ENCODE peak calls at places on chromosome 11, in ten cellular contexts. O is AG04450, A is IMR-90, V is cardiac muscle cell, N is neural progenitor cell, F is ovary, S is A673, T is body of pancreas, B is PC-9, I is HCT116. M is an unnamed sample.

GRCh38 chr11:133197425-133197824 is 334.9 kb downstream of the OPCML start:
- DNase-seq in B (no peak), I (no peak), T (no peak), V (no peak), S (no peak), O (no peak), A (no peak), N (no peak), F (no peak), M (no peak)

GRCh38 chr11:12077535-12078280 is 32.7 kb upstream of the MICAL2 start:
- DNase-seq in O (no peak), I (no peak), B (no peak), A (peak; percentile 81), N (no peak), T (no peak), S (no peak), F (no peak), V (no peak), M (no peak)

GRCh38 chr11:87359401-87359800 is 321.7 kb downstream of the TMEM135 start:
- DNase-seq in A (no peak), N (no peak), B (no peak), F (no peak), V (no peak), S (no peak), T (no peak), I (no peak), O (no peak), M (no peak)

GRCh38 chr11:123822022-123822421 is 15.9 kb upstream of the OR6M1 start:
- DNase-seq in S (no peak), A (no peak), O (no peak), V (no peak), B (no peak), I (no peak), N (no peak), T (peak; percentile 77), F (no peak), M (no peak)

GRCh38 chr11:61279934-61280656 is 15.0 kb downstream of the VWCE start:
- DNase-seq in F (no peak), I (no peak), V (no peak), T (peak; percentile 34), N (no peak), S (no peak), O (no peak), A (peak; percentile 58), B (no peak), M (no peak)

GRCh38 chr11:60951909-60952741 is at the start of gene SLC15A3:
- DNase-seq in S (no peak), A (peak; percentile 27), I (no peak), B (no peak), O (no peak), F (peak; percentile 61), N (peak; percentile 49), T (peak; percentile 78), V (no peak), M (no peak)

GRCh38 chr11:66268953-66269906 is 791 bp downstream of the RAB1B start:
- DNase-seq in S (peak; percentile 67), O (no peak), T (peak; percentile 36), N (peak; percentile 66), V (peak; percentile 51), A (peak; percentile 48), B (no peak), F (no peak), I (no peak), M (no peak)

GRCh38 chr11:10457901-10458300 is 2.8 kb downstream of the AMPD3 start:
- DNase-seq in T (no peak), I (no peak), F (no peak), S (no peak), N (no peak), A (no peak), V (no peak), O (no peak), B (no peak), M (no peak)

GRCh38 chr11:71992331-71992730 is 6.4 kb upstream of the IL18BP start:
- DNase-seq in T (no peak), B (no peak), A (no peak), S (no peak), V (no peak), N (no peak), I (no peak), O (no peak), F (no peak), M (no peak)

GRCh38 chr11:106086135-106086534 is 8.7 kb downstream of the AASDHPPT start:
- DNase-seq in S (no peak), A (no peak), I (no peak), B (no peak), F (no peak), N (no peak), V (no peak), O (no peak), T (no peak), M (no peak)

GRCh38 chr11:110988731-110989130 is 256.8 kb upstream of the POU2AF2 start:
- DNase-seq in A (no peak), S (no peak), N (no peak), I (no peak), F (no peak), O (no peak), V (no peak), T (no peak), B (no peak), M (no peak)

GRCh38 chr11:35059040-35059439 is 79.9 kb upstream of the CD44 start:
- DNase-seq in T (no peak), S (no peak), B (no peak), I (no peak), A (no peak), N (no peak), O (no peak), F (no peak), V (no peak), M (no peak)

DNA sequence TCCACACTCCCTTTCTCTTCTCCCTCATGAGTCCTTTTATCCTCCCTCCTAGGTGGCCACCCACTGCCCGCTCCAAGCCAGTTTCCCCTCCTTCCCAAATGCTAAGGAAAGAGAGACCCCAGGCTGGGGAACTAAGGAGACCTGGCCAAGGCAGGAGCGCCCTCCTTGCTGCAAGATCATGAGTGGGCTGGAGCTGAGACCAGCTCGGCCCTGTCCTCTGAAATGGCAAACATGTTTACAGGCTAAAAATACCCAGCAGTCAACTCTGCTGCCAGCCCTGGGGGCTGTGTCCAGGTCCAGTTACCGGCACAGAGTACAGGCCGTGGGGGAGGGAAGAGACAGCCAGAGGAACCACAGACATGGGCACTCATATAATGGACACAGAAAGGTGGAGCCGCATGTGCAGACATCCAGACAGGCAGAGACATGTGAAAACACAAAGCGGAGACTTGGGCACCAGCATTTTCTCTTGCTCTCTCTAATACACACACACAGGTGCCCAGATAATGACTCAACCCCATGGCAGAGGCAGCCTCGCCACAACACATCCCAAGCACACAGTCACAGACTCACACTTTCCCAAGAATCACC is 1.2 kb upstream of the AHNAK start:
- DNase-seq in B (no peak), A (no peak), F (no peak), S (no peak), I (no peak), N (peak; percentile 29), V (peak; percentile 66), O (no peak), T (no peak), M (no peak)
- H3K4me3 ChIP-seq in B (no peak overlapping the region), A (peak overlapping the region; percentile 85), F (peak overlapping the region; percentile 99), S (peak overlapping the region; percentile 66), I (peak overlapping the region; percentile 98), N (peak overlapping the region; percentile 72), V (peak overlapping the region; percentile 57), O (peak overlapping the region; percentile 98), T (no peak overlapping the region), M (no peak overlapping the region)

DNA sequence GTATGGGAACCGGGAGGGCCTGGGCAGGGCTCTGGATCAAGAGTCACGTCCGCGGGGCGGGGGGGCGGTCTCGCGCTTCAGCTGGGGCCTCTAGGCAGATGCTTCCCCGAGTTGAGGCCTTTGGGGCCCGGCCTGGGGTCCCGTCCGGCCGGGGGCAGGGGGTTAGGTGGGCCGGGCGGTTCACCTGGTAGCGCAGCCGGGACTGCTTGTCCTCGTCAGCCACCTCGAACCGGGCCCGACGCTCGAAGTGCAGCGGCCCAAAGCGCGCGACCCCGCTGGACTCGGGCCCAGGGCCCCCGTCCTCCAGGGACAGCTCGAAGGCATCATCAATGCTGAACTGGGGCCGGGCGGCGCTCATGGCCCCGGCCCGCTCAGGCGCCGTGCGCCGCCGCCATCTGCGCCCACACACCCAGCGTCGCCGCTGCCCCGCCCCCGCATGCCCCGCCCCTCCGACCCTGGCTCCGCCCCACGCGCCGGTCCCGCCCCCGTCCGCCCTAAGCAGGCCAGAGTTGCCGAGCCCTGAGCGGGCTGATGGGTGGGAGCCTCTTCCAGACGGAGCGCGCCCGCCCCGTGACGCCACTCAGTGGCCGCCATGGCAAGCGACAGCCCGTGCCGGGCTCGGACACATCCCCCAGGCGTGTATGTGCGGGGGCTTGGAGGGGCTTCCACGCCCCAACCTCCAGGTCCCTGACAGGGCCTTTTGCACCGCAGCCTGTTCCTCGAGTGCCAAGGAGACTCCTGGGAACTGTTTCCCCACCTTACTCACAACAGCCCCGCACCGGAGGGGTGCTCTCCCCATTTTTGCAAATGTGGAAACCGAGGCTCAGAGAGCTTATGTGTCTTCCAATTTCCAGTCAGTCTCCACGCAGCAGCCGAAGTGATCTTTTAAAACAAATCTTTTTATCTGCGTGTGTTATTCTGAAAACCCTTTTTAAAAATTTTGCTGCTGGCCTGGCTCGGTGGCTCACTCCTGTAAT is at the start of gene TMEM134:
- DNase-seq in F (peak; percentile 93), S (peak; percentile 97), V (peak; percentile 95), O (peak; percentile 69), N (peak; percentile 97), B (peak; percentile 80), A (peak; percentile 87), T (peak; percentile 93), I (peak; percentile 82), M (peak; percentile 86)
- TF ChIP-seq CTCF in F (no peak), S (peak; percentile 66), V (peak; percentile 45), O (peak; percentile 37), N (peak; percentile 59), B (peak; percentile 48), A (peak; percentile 56), T (peak; percentile 26), I (peak; percentile 28), M (peak; percentile 66)

DNA sequence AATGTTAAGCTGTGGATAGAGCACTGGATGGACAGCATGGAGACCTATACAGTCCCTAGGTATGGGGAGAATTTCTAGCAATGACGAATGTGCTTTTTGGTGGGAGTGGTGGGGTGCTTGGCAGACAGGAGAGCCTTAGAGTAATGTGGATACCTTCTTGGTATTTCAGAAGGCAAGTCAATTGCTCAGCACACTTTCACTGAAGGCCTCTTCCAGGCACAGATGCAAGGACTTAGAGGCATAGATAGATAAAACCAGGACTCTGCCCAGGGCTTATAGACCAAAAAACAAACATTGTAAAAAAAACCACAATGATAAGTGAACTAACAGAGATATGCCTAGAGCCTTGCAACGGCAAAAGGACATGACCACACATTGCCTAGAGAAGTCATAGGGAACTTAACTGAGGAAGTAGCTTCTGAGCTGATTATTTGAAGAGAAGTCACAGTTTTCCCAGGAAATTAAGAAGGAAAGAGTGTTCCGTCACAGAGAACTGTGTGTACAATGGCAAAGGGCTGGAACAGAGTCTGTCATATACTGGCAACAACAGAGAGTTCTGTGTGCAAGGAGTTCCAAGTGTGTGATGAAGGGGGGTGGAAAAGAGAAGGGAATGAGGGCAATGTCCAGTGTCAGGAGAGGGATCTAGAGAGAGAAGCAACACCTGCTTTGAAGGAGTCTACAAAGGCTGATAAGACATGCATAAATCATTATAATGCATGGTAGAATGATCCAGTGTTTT is 65.9 kb upstream of the PICALM start:
- DNase-seq in F (no peak), A (no peak), B (peak; percentile 69), T (no peak), I (no peak), O (no peak), N (no peak), V (no peak), S (no peak), M (no peak)
- H3K4me3 ChIP-seq in F (no peak overlapping the region), A (no peak overlapping the region), B (no peak overlapping the region), T (no peak overlapping the region), I (no peak overlapping the region), O (no peak overlapping the region), N (no peak overlapping the region), V (no peak overlapping the region), S (no peak overlapping the region), M (no peak overlapping the region)

GRCh38 chr11:91373497-91373896 is 851.1 kb upstream of the FAT3 start:
- DNase-seq in V (no peak), A (no peak), F (no peak), I (no peak), N (peak; percentile 23), S (peak; percentile 28), B (no peak), T (no peak), O (no peak), M (no peak)
- TF ChIP-seq CTCF in V (no peak), A (no peak), F (no peak), I (no peak), N (peak; percentile 46), S (peak; percentile 37), B (peak; percentile 22), T (no peak), O (no peak), M (no peak)

M was measured in dorsolateral prefrontal cortex.